ENCODE peak calls at places on chromosomes 5 and 9, in five cellular contexts. X, R, K, I and B are unnamed samples.

GRCh38 chr9:116074658-116075057 is 78.9 kb upstream of the PAPPA start:
- DNase-seq in X (no peak), R (peak; percentile 40), K (no peak), I (no peak), B (no peak)

GRCh38 chr5:23820764-23821471 is 313.5 kb downstream of the PRDM9 start:
- DNase-seq in X (no peak), R (peak; percentile 29), K (no peak), I (no peak), B (no peak)

GRCh38 chr9:70340572-70340971 is 73.9 kb downstream of the KLF9 start:
- DNase-seq in X (no peak), R (peak; percentile 60), K (no peak), I (no peak), B (no peak)

GRCh38 chr9:76374702-76375543 is 19.3 kb downstream of the RFK start:
- DNase-seq in X (peak; percentile 65), R (peak; percentile 93), K (no peak), I (peak; percentile 81), B (peak; percentile 82)

GRCh38 chr5:108398964-108399363 is 17.1 kb upstream of the FBXL17 start:
- DNase-seq in X (no peak), R (no peak), K (no peak), I (no peak), B (no peak)

GRCh38 chr9:110033869-110034268 is 174.1 kb downstream of the C9orf152 start:
- DNase-seq in X (no peak), R (no peak), K (no peak), I (no peak), B (no peak)

GRCh38 chr5:31585519-31586270 is 53.2 kb upstream of the PDZD2 start:
- DNase-seq in X (no peak), R (no peak), K (no peak), I (no peak), B (no peak)

GRCh38 chr5:173907686-173908371 is 19.7 kb downstream of the CPEB4 start:
- DNase-seq in X (no peak), R (no peak), K (no peak), I (no peak), B (no peak)

GRCh38 chr9:77731930-77732329 is 83.8 kb upstream of the GNA14 start:
- DNase-seq in X (no peak), R (no peak), K (no peak), I (no peak), B (no peak)

GRCh38 chr9:129548571-129549135 is 72.2 kb downstream of the C9orf50 start:
- DNase-seq in X (no peak), R (no peak), K (no peak), I (peak; percentile 74), B (no peak)

GRCh38 chr9:20582150-20582549 is 40.1 kb downstream of the MLLT3 start:
- DNase-seq in X (no peak), R (no peak), K (no peak), I (no peak), B (no peak)

GRCh38 chr9:129202613-129203555 is 24.8 kb upstream of the IER5L start:
- DNase-seq in X (peak; percentile 88), R (peak; percentile 84), K (peak; percentile 89), I (peak; percentile 95), B (peak; percentile 29)

GRCh38 chr5:123549256-123549904 is 37.4 kb downstream of the CSNK1G3 start:
- DNase-seq in X (no peak), R (no peak), K (no peak), I (no peak), B (no peak)

GRCh38 chr9:116175616-116176015 is 22.0 kb downstream of the PAPPA start:
- DNase-seq in X (no peak), R (no peak), K (no peak), I (no peak), B (no peak)

GRCh38 chr9:128625391-128626145 is 31.1 kb downstream of the DYNC2I2 start:
- DNase-seq in X (no peak), R (no peak), K (peak; percentile 44), I (no peak), B (no peak)

GRCh38 chr9:38177680-38178079 is 108.7 kb upstream of the SHB start:
- DNase-seq in X (no peak), R (no peak), K (no peak), I (no peak), B (no peak)

GRCh38 chr9:106616026-106616425 is 246.9 kb upstream of the ZNF462 start:
- DNase-seq in X (no peak), R (no peak), K (no peak), I (no peak), B (no peak)

GRCh38 chr5:671459-672328 is 21.5 kb downstream of the TPPP start:
- DNase-seq in X (peak; percentile 73), R (peak; percentile 64), K (peak; percentile 84), I (peak; percentile 86), B (peak; percentile 6)

GRCh38 chr5:180785794-180786221 is 16.8 kb downstream of the MGAT1 start:
- DNase-seq in X (no peak), R (peak; percentile 93), K (no peak), I (no peak), B (peak; percentile 60)

GRCh38 chr5:1702318-1702717 is 97.3 kb downstream of the MRPL36 start:
- DNase-seq in X (no peak), R (no peak), K (no peak), I (no peak), B (no peak)

GRCh38 chr5:39448504-39449128 is 23.8 kb upstream of the DAB2 start:
- DNase-seq in X (no peak), R (no peak), K (no peak), I (no peak), B (no peak)

GRCh38 chr9:97940707-97941106 is 2.7 kb upstream of the HEMGN start:
- DNase-seq in X (no peak), R (no peak), K (no peak), I (no peak), B (no peak)

GRCh38 chr5:135265497-135266300 is 133.3 kb downstream of the MACROH2A1 start:
- DNase-seq in X (no peak), R (no peak), K (no peak), I (no peak), B (no peak)

GRCh38 chr9:109401990-109402318 is 81.1 kb upstream of the EPB41L4B start:
- DNase-seq in X (no peak), R (no peak), K (no peak), I (no peak), B (no peak)

GRCh38 chr9:93288891-93289883 is 105.2 kb downstream of the WNK2 start:
- DNase-seq in X (peak; percentile 22), R (peak; percentile 45), K (no peak), I (peak; percentile 60), B (no peak)

GRCh38 chr5:56088967-56089829 is 94.4 kb upstream of the IL6ST start:
- DNase-seq in X (no peak), R (peak; percentile 78), K (no peak), I (no peak), B (peak; percentile 21)

GRCh38 chr5:200985-201384 is 9.7 kb downstream of the LRRC14B start:
- DNase-seq in X (no peak), R (no peak), K (no peak), I (no peak), B (no peak)

GRCh38 chr9:87395804-87396458 is 101.7 kb upstream of the DAPK1 start:
- DNase-seq in X (no peak), R (no peak), K (no peak), I (no peak), B (no peak)

GRCh38 chr9:89226076-89226475 is 47.5 kb upstream of the SHC3 start:
- DNase-seq in X (no peak), R (peak; percentile 67), K (no peak), I (no peak), B (no peak)

GRCh38 chr5:61625682-61626620 is 293.9 kb downstream of the ZSWIM6 start:
- DNase-seq in X (peak; percentile 80), R (peak; percentile 58), K (peak; percentile 90), I (peak; percentile 90), B (no peak)

GRCh38 chr5:9196403-9197224 is 349.3 kb downstream of the SEMA5A start:
- DNase-seq in X (no peak), R (peak; percentile 20), K (no peak), I (no peak), B (peak; percentile 42)

GRCh38 chr5:180605554-180606214 is 14.4 kb upstream of the SCGB3A1 start:
- DNase-seq in X (peak; percentile 56), R (peak; percentile 68), K (peak; percentile 31), I (peak; percentile 25), B (peak; percentile 23)

GRCh38 chr9:110047232-110047954 is 160.6 kb downstream of the C9orf152 start:
- DNase-seq in X (no peak), R (no peak), K (no peak), I (no peak), B (no peak)

GRCh38 chr5:81165493-81166119 is 67.5 kb upstream of the CKMT2 start:
- DNase-seq in X (peak; percentile 59), R (peak; percentile 69), K (peak; percentile 56), I (no peak), B (peak; percentile 29)

GRCh38 chr5:151740336-151740942 is 18.0 kb downstream of the ATOX1 start:
- DNase-seq in X (peak; percentile 51), R (peak; percentile 97), K (peak; percentile 28), I (peak; percentile 79), B (peak; percentile 85)
- H3K4me3 ChIP-seq in X (no peak overlapping the region), R (no peak overlapping the region), K (peak overlapping the region; percentile 39), I (no peak overlapping the region), B (peak overlapping the region; percentile 27)

DNA sequence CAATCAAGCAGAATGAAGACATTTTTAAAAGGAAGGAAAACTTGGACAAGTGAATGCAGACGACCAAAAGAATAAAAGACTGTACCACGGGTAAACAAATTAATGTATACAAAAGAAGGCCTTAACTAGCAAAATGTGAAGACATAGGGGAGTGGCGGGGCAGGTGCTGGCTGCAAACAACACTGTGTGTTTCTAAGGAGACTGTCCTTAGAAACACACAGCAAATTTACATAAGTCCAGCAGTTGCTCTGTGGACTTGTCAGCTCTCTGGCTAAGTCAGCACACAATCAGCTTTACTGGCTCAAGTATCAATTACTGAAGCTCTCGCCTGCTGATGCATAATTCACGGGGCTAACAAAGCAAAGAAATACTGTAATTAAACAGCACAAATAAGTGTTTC is 24.8 kb downstream of the PTBP3 start:
- DNase-seq in X (no peak), R (no peak), K (no peak), I (no peak), B (no peak)
- H3K27ac ChIP-seq in X (no peak overlapping the region), R (no peak overlapping the region), K (no peak overlapping the region), I (no peak overlapping the region), B (no peak overlapping the region)

DNA sequence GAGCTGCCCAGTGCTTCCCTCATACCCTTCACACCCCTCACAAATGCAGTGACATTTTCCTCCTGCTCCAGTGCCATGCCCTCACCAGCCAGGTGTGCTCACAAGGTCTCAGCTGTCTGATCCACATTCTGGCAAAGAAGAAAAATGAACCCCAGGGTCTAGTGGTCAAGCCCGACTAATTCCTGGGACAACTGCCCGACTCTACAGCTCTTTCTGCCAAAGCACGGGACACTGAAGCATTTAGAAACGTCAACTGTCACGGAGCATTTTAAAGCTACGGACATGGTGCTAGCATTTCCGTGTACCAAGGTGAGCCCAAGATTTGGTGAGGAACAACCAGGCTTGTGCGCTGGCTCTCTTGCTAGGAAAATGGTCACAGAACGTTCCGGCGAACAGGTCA is 56.8 kb upstream of the PHYKPL start:
- DNase-seq in X (no peak), R (no peak), K (no peak), I (no peak), B (no peak)
- H3K27me3 ChIP-seq in X (no peaks in the 10 kb centered on the region), R (no peaks in the 10 kb centered on the region), K (no peaks in the 10 kb centered on the region), I (peaks cover 14% of the 10 kb centered on the region), B (no peaks in the 10 kb centered on the region)

GRCh38 chr5:132466453-132467291 is 23.9 kb downstream of the IRF1 start:
- DNase-seq in X (peak; percentile 62), R (peak; percentile 78), K (no peak), I (peak; percentile 85), B (no peak)
- H3K4me3 ChIP-seq in X (no peak overlapping the region), R (no peak overlapping the region), K (no peak overlapping the region), I (no peak overlapping the region), B (no peak overlapping the region)